ENCODE peak calls at places on chromosomes 11 and 22, in four cellular contexts. H, M, X and S are unnamed samples.
A peak's percentile ranks its signal among the peaks of the same experiment; 100 is the strongest.

GRCh38 chr22:50009765-50010675 is 2.5 kb downstream of the IL17REL start:
- DNase-seq in X (no peak), H (no peak), M (no peak), S (no peak)

GRCh38 chr22:27349456-27349855 is 452.1 kb downstream of the MN1 start:
- DNase-seq in X (peak; percentile 6), H (no peak), M (no peak), S (peak; percentile 23)

GRCh38 chr22:44815099-44816070 is 63.0 kb downstream of the ARHGAP8 start:
- DNase-seq in M (no peak), X (no peak), H (no peak), S (no peak)

GRCh38 chr11:126653040-126653439 is 297.6 kb downstream of the ST3GAL4 start:
- DNase-seq in M (no peak), H (no peak), X (no peak), S (no peak)

GRCh38 chr22:43479962-43480361 is 68.1 kb downstream of the MPPED1 start:
- DNase-seq in H (no peak), X (no peak), M (no peak), S (no peak)

GRCh38 chr11:58618215-58618614 is 4.2 kb upstream of the CNTF start:
- DNase-seq in H (no peak), M (no peak), X (no peak), S (no peak)

GRCh38 chr22:19970479-19971275 is 29.1 kb upstream of the TXNRD2 start:
- DNase-seq in X (peak; percentile 57), M (no peak), H (peak; percentile 91), S (peak; percentile 64)

GRCh38 chr11:109012996-109013395 is 348.1 kb downstream of the DDX10 start:
- DNase-seq in M (no peak), X (no peak), H (no peak), S (no peak)

GRCh38 chr11:105046898-105047579 is 1.9 kb upstream of the CARD16 start:
- DNase-seq in H (peak; percentile 29), X (peak; percentile 99), M (no peak), S (peak; percentile 98)

GRCh38 chr11:11036185-11037161 is 178.6 kb upstream of the ZBED5 start:
- DNase-seq in M (no peak), X (peak; percentile 64), H (peak; percentile 57), S (peak; percentile 72)

GRCh38 chr22:28801845-28802594 is 1.7 kb upstream of the XBP1 start:
- DNase-seq in H (no peak), X (peak; percentile 51), M (no peak), S (no peak)

GRCh38 chr11:1990872-1991578 is 6.6 kb downstream of the H19 start:
- DNase-seq in M (no peak), H (no peak), X (no peak), S (no peak)

GRCh38 chr11:70440206-70440605 is 41.9 kb downstream of the CTTN start:
- DNase-seq in H (no peak), X (no peak), M (no peak), S (no peak)

GRCh38 chr11:67300256-67300755 is 3.0 kb upstream of the SSH3 start:
- DNase-seq in X (no peak), H (no peak), M (no peak), S (no peak)

GRCh38 chr11:69209038-69209350 is 53.3 kb downstream of the SMIM38 start:
- DNase-seq in H (no peak), X (no peak), M (no peak), S (no peak)

GRCh38 chr11:96049426-96049825 is 125.5 kb upstream of the MTMR2 start:
- DNase-seq in X (peak; percentile 72), H (no peak), M (no peak), S (peak; percentile 71)

GRCh38 chr11:59560290-59560701 is 49.0 kb downstream of the OR4D9 start:
- DNase-seq in M (peak; percentile 78), H (peak; percentile 45), X (peak; percentile 77), S (peak; percentile 81)

GRCh38 chr11:5204787-5205186 is 4.3 kb upstream of the OR51V1 start:
- DNase-seq in X (peak; percentile 81), H (no peak), M (no peak), S (peak; percentile 83)

GRCh38 chr22:37632174-37633081 is 7.0 kb upstream of the SH3BP1 start:
- DNase-seq in X (no peak), M (no peak), H (no peak), S (no peak)

DNA sequence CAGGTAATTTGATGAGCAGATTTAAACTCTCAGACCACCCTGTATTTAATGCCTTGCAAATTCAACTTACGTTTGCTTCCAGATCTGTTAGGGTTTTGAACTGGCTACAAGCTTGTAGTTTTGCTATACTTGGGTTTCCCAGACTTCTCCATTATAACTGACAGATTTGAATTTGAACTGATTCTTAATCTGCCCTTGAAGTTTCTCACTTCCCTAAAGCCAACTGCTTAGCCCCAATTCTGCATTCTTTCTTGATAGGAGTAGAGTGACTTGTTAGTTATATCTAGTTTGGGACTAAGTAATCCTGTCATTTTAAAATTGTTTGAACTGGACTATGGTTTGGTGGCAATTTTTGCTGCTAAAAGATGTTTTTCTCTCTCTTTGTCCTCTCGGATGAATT is 9.7 kb downstream of the LAYN start:
- DNase-seq in M (no peak), H (no peak), X (no peak), S (no peak)
- H3K4me3 ChIP-seq in M (no peak overlapping the region), H (no peak overlapping the region), X (no peak overlapping the region), S (no peak overlapping the region)

GRCh38 chr11:79437274-79437980 is 3.4 kb downstream of the TENM4 start:
- DNase-seq in X (peak; percentile 14), H (peak; percentile 90), M (peak; percentile 86), S (no peak)
- H3K4me3 ChIP-seq in X (peak overlapping the region; percentile 41), H (peak overlapping the region; percentile 74), M (peak overlapping the region; percentile 80), S (peak overlapping the region; percentile 46)

GRCh38 chr11:132610791-132611190 is 921.5 kb downstream of the OPCML start:
- DNase-seq in H (no peak), X (no peak), M (no peak), S (no peak)
- H3K4me3 ChIP-seq in H (no peak overlapping the region), X (no peak overlapping the region), M (no peak overlapping the region), S (no peak overlapping the region)

GRCh38 chr11:396511-396947 is 2.5 kb downstream of the PKP3 start:
- DNase-seq in M (no peak), H (no peak), X (peak; percentile 20), S (peak; percentile 36)

GRCh38 chr11:395866-396265 is 1.9 kb downstream of the PKP3 start:
- DNase-seq in H (no peak), X (no peak), M (no peak), S (no peak)

GRCh38 chr11:398826-399225 is 4.8 kb downstream of the PKP3 start:
- DNase-seq in M (no peak), X (no peak), H (peak; percentile 39), S (peak; percentile 52)

GRCh38 chr11:394858-395655 is 1.0 kb downstream of the PKP3 start:
- DNase-seq in M (no peak), X (no peak), H (no peak), S (no peak)

DNA sequence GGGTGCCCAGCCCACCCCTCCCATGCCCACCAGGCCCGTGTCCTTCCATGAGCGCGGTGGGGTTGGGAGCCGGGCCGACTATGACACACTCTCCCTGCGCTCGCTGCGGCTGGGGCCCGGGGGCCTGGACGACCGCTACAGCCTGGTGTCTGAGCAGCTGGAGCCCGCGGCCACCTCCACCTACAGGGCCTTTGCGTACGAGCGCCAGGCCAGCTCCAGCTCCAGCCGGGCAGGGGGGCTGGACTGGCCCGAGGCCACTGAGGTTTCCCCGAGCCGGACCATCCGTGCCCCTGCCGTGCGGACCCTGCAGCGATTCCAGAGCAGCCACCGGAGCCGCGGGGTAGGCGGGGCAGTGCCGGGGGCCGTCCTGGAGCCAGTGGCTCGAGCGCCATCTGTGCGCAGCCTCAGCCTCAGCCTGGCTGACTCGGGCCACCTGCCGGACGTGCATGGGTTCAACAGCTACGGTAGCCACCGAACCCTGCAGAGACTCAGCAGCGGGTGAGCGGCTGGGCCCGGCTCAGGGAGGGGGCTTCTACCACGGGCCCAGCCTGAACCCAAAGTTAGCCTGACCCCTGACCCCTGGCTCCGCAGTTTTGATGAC is 3.0 kb downstream of the PKP3 start:
- DNase-seq in M (no peak), X (peak; percentile 67), H (peak; percentile 89), S (peak; percentile 69)
- H3K4me3 ChIP-seq in M (peak overlapping the region; percentile 67), X (peak overlapping the region; percentile 51), H (no peak overlapping the region), S (peak overlapping the region; percentile 41)

DNA sequence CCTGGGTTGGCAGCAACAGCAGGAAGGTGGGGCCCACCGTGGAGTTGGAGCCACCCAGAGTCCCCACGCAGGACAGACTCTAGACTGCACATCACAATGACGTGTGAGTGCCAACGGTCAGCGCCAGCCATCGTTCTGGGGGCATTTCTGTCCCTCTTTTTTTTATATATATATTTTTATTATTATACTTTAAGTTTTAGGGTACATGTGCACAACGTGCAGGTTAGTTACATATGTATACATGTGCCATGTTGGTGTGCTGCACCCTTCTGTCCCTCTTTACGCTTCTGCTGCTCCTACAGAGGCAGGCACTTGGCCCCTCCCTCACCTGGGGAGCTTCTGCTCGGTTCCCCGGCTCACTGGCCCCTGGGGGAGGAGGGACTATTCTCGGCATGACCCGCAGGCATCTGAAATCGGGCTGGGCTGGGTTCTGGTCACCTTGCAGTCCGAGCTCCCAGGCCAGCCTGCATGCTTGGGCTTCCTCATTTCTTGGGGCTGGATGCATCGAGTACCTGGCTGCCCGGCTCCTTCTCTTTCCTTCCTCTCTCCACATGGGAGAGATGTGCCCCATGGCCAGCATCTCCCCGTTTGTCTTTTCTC is 787.4 kb downstream of the TBC1D22A start:
- DNase-seq in H (no peak), M (peak; percentile 59), X (no peak), S (no peak)
- H3K4me3 ChIP-seq in H (no peak overlapping the region), M (no peak overlapping the region), X (no peak overlapping the region), S (no peak overlapping the region)

DNA sequence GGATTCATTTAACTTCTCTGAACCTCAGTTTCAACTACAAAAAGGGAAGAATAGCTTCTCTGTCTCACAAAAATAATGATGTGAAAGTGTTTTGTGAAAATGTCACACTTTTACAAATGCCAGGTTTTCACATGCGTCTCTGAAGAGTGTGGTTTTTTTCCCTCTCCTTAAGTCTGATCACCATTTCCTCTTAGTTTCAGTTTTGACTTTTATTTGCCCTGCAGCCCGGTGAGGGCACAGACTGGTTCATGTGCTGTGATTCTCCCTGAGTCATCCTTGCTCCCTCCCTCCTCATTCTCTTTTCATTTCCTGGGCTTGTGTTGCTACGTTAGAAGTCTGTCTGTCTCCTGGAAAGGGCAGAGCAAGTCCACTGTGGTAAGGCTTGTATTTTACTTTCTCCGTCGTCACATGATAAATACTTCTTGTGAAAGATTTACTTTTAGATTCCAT is 67.8 kb downstream of the BID start:
- DNase-seq in H (peak; percentile 49), M (no peak), X (peak; percentile 97), S (peak; percentile 94)
- H3K4me3 ChIP-seq in H (no peak overlapping the region), M (peak overlapping the region; percentile 63), X (peak overlapping the region; percentile 48), S (peak overlapping the region; percentile 50)